ENCODE peak calls at places on chromosomes 2 and 18, in nine cellular contexts. P, S, T, G, M, Y, O, H and D are unnamed samples.

GRCh38 chr18:35236964-35237363 is 3.9 kb upstream of the ZNF397 start:
- DNase-seq in P (no peak), S (no peak), T (no peak), G (no peak), M (no peak), Y (no peak), O (no peak), H (no peak), D (no peak)

GRCh38 chr2:142877265-142877756 is at the start of gene KYNU:
- DNase-seq in P (no peak), S (no peak), T (peak), G (peak), M (no peak), Y (no peak), O (no peak), H (no peak), D (no peak)

GRCh38 chr2:1816414-1816911 is 72.1 kb upstream of the PXDN start:
- DNase-seq in P (peak), S (peak), T (no peak), G (peak), M (no peak), Y (peak), O (no peak), H (no peak), D (no peak)

GRCh38 chr2:190354003-190354690 is 10.8 kb downstream of the INPP1 start:
- DNase-seq in P (no peak), S (no peak), T (no peak), G (no peak), M (no peak), Y (no peak), O (no peak), H (no peak), D (no peak)

GRCh38 chr2:163734911-163735691 is 707 bp downstream of the FIGN start:
- DNase-seq in P (no peak), S (no peak), T (no peak), G (peak), M (no peak), Y (no peak), O (peak), H (no peak), D (no peak)

GRCh38 chr2:62611820-62612219 is 93.7 kb upstream of the EHBP1 start:
- DNase-seq in P (no peak), S (no peak), T (no peak), G (no peak), M (no peak), Y (no peak), O (no peak), H (no peak), D (no peak)

GRCh38 chr18:55384551-55385275 is 203.3 kb downstream of the TCF4 start:
- DNase-seq in P (no peak), S (peak), T (peak), G (peak), M (no peak), Y (peak), O (no peak), H (no peak), D (no peak)

GRCh38 chr2:148130571-148130970 is 109.7 kb downstream of the MBD5 start:
- DNase-seq in P (no peak), S (no peak), T (peak), G (peak), M (no peak), Y (peak), O (no peak), H (no peak), D (no peak)

GRCh38 chr2:238444242-238444641 is 17.5 kb downstream of the ASB1 start:
- DNase-seq in P (no peak), S (no peak), T (no peak), G (no peak), M (no peak), Y (no peak), O (no peak), H (no peak), D (no peak)

GRCh38 chr2:159095813-159096212 is 127.4 kb downstream of the TANC1 start:
- DNase-seq in P (no peak), S (no peak), T (no peak), G (no peak), M (no peak), Y (no peak), O (no peak), H (no peak), D (no peak)

GRCh38 chr2:143955416-143956075 is 564.4 kb downstream of the ZEB2 start:
- DNase-seq in P (no peak), S (no peak), T (no peak), G (peak), M (no peak), Y (peak), O (no peak), H (no peak), D (no peak)

GRCh38 chr2:143261986-143262784 is 133.0 kb downstream of the ARHGAP15 start:
- DNase-seq in P (no peak), S (no peak), T (no peak), G (peak), M (no peak), Y (no peak), O (no peak), H (no peak), D (no peak)

DNA sequence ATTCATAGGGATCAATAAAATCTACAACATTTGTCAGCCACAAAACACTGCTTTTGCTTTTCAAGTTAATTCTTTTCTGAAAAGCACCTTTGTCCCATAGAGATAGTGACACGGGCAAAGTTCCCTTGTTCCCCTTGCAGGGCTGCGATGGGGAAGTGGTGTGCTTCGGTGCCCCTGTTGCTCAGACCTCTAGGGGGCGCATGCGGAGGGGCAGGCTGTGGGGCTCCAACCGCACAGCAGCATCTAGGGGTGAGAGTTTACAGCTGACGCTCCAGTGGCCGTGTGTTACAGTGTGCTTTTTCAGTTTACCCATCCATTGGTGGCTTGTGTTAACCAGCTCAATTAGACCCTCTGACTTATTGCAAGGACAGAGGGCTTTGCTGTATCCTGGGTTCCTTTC is 1432.2 kb upstream of the ACVR2A start:
- DNase-seq in P (no peak), S (peak), T (peak), G (no peak), M (no peak), Y (no peak), O (no peak), H (no peak), D (no peak)
- TF ChIP-seq CTCF in P (no peak), S (no peak), T (peak), G (no peak), M (no peak), Y (no peak), O (no peak), H (no peak), D (no peak)

GRCh38 chr2:197673606-197674005 is 1.8 kb downstream of the RFTN2 start:
- DNase-seq in P (no peak), S (no peak), T (no peak), G (no peak), M (no peak), Y (no peak), O (no peak), H (no peak), D (no peak)

GRCh38 chr2:197674060-197674459 is 1.3 kb downstream of the RFTN2 start:
- DNase-seq in P (no peak), S (no peak), T (peak), G (no peak), M (no peak), Y (no peak), O (no peak), H (no peak), D (no peak)

GRCh38 chr2:197674546-197674945 is 841 bp downstream of the RFTN2 start:
- DNase-seq in P (no peak), S (no peak), T (no peak), G (peak), M (no peak), Y (no peak), O (no peak), H (no peak), D (no peak)

GRCh38 chr2:197675711-197676188 is 363 bp upstream of the RFTN2 start:
- DNase-seq in P (no peak), S (peak), T (no peak), G (peak), M (no peak), Y (peak), O (no peak), H (no peak), D (no peak)

DNA sequence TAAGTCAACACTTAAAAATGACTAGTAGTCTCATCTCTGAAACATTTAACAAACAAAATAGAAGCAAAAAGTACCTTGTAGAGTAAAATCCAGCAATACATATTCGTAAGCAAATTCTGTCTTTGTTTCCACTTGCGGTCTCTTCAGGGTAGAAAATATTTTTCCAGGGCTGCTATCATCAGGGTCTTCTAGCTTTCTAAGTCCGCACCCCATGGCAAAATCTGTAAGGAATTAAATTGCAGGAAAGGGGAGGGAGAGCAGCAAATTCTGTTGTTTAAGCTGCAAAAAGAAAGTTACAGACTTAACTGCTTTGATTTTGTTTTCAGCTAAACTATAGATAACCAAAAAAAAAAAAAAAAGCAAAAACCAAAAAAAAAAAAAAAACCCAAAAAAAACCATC is at the start of gene RFTN2:
- DNase-seq in P (no peak), S (no peak), T (no peak), G (peak), M (no peak), Y (no peak), O (no peak), H (no peak), D (no peak)
- H3K27ac ChIP-seq in P (peak), S (peak), T (no peak), G (peak), M (peak), Y (peak), O (no peak), H (peak), D (peak)

GRCh38 chr2:120958623-120959366 is 223.1 kb downstream of the GLI2 start:
- DNase-seq in P (no peak), S (no peak), T (no peak), G (no peak), M (no peak), Y (no peak), O (no peak), H (no peak), D (no peak)
- TF ChIP-seq CTCF in P (no peak), S (no peak), T (peak), G (peak), M (peak), Y (no peak), O (no peak), H (no peak), D (no peak)

GRCh38 chr2:155309483-155309882 is 611.0 kb downstream of the KCNJ3 start:
- DNase-seq in P (no peak), S (no peak), T (no peak), G (no peak), M (no peak), Y (no peak), O (no peak), H (no peak), D (no peak)

GRCh38 chr2:155310589-155310988 is 612.1 kb downstream of the KCNJ3 start:
- DNase-seq in P (no peak), S (no peak), T (peak), G (no peak), M (no peak), Y (peak), O (peak), H (no peak), D (no peak)

DNA sequence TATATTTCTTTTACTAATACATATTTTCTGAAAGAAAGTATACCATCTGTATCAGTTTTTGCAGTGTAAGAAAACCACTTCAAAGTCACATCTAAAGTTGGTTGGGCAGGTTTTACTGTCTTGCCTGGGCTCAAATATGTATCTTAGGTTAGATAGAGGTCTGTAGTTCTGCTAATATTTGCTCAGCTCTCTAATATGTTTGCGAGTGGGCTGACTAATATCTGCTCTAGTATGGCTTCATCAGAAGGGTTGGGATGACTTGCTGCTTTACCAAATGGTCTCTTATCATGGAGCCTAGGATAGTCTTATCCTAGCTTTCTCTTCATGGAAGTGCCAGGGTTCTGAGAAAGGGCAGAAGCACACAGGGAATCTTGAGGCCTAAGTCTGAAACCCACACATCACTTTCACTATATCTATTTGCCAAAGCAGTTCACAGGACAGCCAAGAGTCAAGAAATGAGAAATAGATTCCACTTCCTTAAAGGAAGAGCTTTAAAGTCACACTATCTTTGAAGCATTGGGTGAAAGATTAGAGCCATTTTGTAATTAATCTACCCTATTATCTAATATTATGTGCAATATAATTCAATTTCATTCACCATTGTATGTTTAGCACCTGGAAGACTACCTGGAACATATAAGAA is 610.0 kb downstream of the KCNJ3 start:
- DNase-seq in P (no peak), S (no peak), T (peak), G (no peak), M (no peak), Y (no peak), O (no peak), H (no peak), D (no peak)
- H3K27ac ChIP-seq in P (no peak), S (no peak), T (no peak), G (no peak), M (no peak), Y (no peak), O (no peak), H (no peak), D (no peak)

DNA sequence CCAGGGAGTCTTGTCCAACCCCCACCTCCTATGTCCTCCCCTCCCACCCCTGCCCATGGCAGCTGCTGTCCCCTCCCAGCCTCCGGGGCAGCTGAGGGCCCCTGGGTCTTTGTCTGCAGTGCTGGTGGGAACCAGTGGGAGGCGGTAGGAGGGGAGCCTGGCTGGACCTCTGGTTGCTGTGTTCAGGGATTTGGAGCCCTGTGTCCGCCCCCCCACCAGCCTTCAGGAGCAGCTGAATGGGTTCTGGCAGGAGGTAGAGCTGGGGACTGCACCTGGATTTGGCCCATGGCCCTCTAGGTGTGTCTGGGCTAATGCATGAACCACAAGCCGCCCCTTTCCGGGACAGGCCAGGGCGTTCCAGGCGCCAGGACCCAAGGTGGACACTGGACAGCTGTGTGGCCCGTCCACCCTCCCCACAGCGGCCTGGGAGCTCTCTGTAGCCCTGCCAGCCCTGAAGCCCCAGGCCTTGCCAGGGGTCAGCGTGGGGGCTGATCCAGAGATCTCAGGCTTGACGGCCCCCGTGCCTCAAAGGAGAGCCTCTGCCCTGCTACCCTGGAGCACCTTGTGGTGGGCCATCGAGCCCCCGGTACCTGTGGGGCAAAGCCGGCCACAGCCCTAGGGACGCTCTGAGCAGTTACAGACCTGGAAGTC is 25.4 kb downstream of the GPC1 start:
- DNase-seq in P (peak), S (peak), T (no peak), G (no peak), M (no peak), Y (no peak), O (no peak), H (no peak), D (peak)
- TF ChIP-seq CTCF in P (no peak), S (no peak), T (no peak), G (no peak), M (no peak), Y (no peak), O (no peak), H (no peak), D (no peak)

GRCh38 chr2:47339745-47340541 is 63.0 kb upstream of the MSH2 start:
- DNase-seq in P (peak), S (no peak), T (peak), G (peak), M (no peak), Y (peak), O (peak), H (peak), D (peak)

GRCh38 chr2:47336259-47337238 is 66.4 kb upstream of the MSH2 start:
- DNase-seq in P (no peak), S (peak), T (no peak), G (peak), M (no peak), Y (no peak), O (no peak), H (no peak), D (peak)

DNA sequence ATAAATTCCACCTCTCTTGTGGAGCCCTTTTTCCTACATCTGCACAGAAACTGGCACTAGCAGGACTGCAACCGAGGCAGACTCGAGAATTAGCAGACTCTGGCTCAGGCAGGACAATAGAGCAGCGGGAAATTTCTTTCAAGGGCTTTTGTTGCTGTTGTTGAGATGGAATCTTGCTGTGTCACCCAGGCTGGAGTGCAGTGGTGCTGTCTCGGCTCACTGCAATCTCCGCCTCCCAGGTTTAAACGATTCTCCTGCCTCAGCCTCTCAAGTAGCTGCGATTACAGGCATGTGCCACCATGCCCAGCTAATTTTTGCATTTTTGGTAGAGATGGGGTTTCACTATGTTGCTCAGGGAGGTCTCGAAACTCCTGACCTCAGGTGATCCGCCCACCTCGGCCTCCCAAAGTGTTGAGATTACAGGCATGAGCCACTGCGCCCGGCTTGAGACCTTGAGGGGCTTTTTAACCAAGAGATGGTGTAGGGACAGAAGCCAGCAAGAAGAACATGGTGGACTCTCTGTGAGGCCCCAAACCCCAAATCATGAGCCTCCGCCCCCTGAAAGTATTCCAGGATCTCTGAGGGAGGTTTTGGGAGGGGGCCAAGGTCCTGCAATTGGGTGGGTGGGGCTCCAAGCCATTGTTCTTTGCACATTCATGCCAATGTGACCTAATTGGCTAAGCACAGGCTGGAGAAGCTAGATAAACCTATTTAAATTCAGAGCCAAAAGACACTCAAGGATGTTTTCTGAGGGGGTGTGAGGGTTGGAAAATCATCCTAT is 68.4 kb upstream of the MSH2 start:
- DNase-seq in P (no peak), S (no peak), T (no peak), G (no peak), M (no peak), Y (no peak), O (no peak), H (no peak), D (peak)
- H3K27ac ChIP-seq in P (no peak), S (no peak), T (no peak), G (no peak), M (peak), Y (no peak), O (peak), H (no peak), D (peak)

DNA sequence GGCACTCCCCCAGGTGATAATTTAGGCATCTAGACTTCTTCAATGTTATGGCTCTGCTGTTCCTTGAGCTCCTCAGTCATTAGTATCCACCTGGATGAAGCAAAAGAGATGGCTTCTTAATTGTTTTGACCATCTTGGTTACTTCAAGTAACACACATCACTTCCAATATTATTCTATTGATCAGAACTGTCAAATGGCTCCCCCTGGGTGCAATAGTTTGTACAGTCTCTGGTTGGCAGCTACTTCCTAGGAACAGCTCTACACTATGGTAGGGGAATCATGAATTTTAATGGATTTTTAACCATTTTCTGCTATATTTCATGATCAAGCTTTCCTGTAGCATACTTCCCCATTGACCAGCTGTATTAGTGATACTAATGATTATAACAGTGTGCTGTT is 157.0 kb downstream of the NYAP2 start:
- DNase-seq in P (no peak), S (no peak), T (no peak), G (no peak), M (no peak), Y (no peak), O (no peak), H (no peak), D (no peak)
- TF ChIP-seq CTCF in P (no peak), S (no peak), T (no peak), G (no peak), M (no peak), Y (no peak), O (no peak), H (no peak), D (no peak)